ENCODE peak calls at places on chromosomes 4 and X, in eight cellular contexts. C is upper lobe of left lung, T is prostate gland, P is GM23338, R is suprapubic skin, X is Panc1, N is stomach, W is sigmoid colon. S is an unnamed sample.

GRCh38 chr4:37130465-37130864 is 114.1 kb upstream of the NWD2 start:
- DNase-seq in C (no peak), T (no peak), P (no peak), R (no peak), X (no peak), N (no peak), W (no peak), S (no peak)

GRCh38 chrX:121407627-121408026 is 360.2 kb downstream of the GLUD2 start:
- DNase-seq in C (no peak), T (no peak), P (peak), R (no peak), X (no peak), N (no peak), W (no peak), S (no peak)

GRCh38 chr4:95159384-95159783 is 389.4 kb downstream of the UNC5C start:
- DNase-seq in C (no peak), T (no peak), P (no peak), R (no peak), X (no peak), N (no peak), W (no peak), S (no peak)

GRCh38 chr4:99811850-99812249 is 4.8 kb upstream of the DAPP1 start:
- DNase-seq in C (no peak), T (peak), P (peak), R (no peak), X (peak), N (no peak), W (no peak), S (peak)

GRCh38 chr4:89111833-89112563 is 665 bp downstream of the TIGD2 start:
- DNase-seq in C (no peak), T (peak), P (peak), R (no peak), X (no peak), N (no peak), W (no peak), S (peak)

GRCh38 chrX:56994375-56995270 is 718 bp downstream of the SPIN3 start:
- DNase-seq in C (peak), T (no peak), P (no peak), R (no peak), X (no peak), N (no peak), W (no peak), S (no peak)

GRCh38 chrX:16619024-16619423 is 30.9 kb upstream of the S100G start:
- DNase-seq in C (no peak), T (no peak), P (no peak), R (no peak), X (no peak), N (no peak), W (no peak), S (no peak)

GRCh38 chr4:65670331-65671031 is at the start of gene EPHA5:
- DNase-seq in C (peak), T (peak), P (peak), R (peak), X (no peak), N (peak), W (peak), S (no peak)

GRCh38 chrX:626745-627509 is 3.7 kb upstream of the SHOX start:
- DNase-seq in C (no peak), T (no peak), P (no peak), R (no peak), X (no peak), N (no peak), W (peak), S (no peak)

GRCh38 chrX:23952984-23953907 is 45.4 kb downstream of the CXorf58 start:
- DNase-seq in C (no peak), T (no peak), P (peak), R (no peak), X (no peak), N (no peak), W (no peak), S (no peak)

GRCh38 chr4:15848191-15848842 is 70.2 kb downstream of the CD38 start:
- DNase-seq in C (no peak), T (no peak), P (no peak), R (no peak), X (no peak), N (no peak), W (no peak), S (no peak)

GRCh38 chrX:139924069-139924695 is 8.7 kb downstream of the ATP11C start:
- DNase-seq in C (no peak), T (no peak), P (no peak), R (no peak), X (no peak), N (no peak), W (no peak), S (no peak)

GRCh38 chrX:30887721-30888120 is 1.3 kb downstream of the TAB3 start:
- DNase-seq in C (no peak), T (no peak), P (no peak), R (no peak), X (no peak), N (no peak), W (no peak), S (no peak)

GRCh38 chrX:155070038-155070437 is 898 bp downstream of the CMC4 start:
- DNase-seq in C (no peak), T (no peak), P (peak), R (no peak), X (no peak), N (no peak), W (no peak), S (no peak)

GRCh38 chrX:15116900-15117299 is 153.0 kb downstream of the ASB9 start:
- DNase-seq in C (no peak), T (no peak), P (no peak), R (no peak), X (no peak), N (no peak), W (no peak), S (no peak)

GRCh38 chr4:153113838-153114105 is 90.5 kb upstream of the TRIM2 start:
- DNase-seq in C (no peak), T (no peak), P (no peak), R (no peak), X (no peak), N (no peak), W (no peak), S (no peak)

GRCh38 chr4:172683016-172683415 is 485.6 kb upstream of the GALNT7 start:
- DNase-seq in C (no peak), T (no peak), P (no peak), R (no peak), X (no peak), N (no peak), W (no peak), S (no peak)

GRCh38 chr4:73914071-73914470 is 44.9 kb downstream of the CXCL1 start:
- DNase-seq in C (no peak), T (no peak), P (no peak), R (no peak), X (no peak), N (no peak), W (no peak), S (no peak)

GRCh38 chr4:13530823-13531608 is 13.3 kb downstream of the NKX3-2 start:
- DNase-seq in C (no peak), T (no peak), P (peak), R (no peak), X (no peak), N (no peak), W (peak), S (no peak)
- H3K4me3 ChIP-seq in C (no peak), T (no peak), P (peak), R (no peak), X (no peak), N (no peak), W (no peak), S (no peak)

GRCh38 chrX:153800746-153801145 is 6.3 kb downstream of the SSR4 start:
- DNase-seq in C (no peak), T (no peak), P (no peak), R (no peak), X (no peak), N (no peak), W (no peak), S (no peak)
- TF ChIP-seq POLR2AphosphoS5 in C (no peak), T (no peak), P (peak), R (no peak), X (peak), N (no peak), W (no peak), S (no peak)

GRCh38 chr4:44421330-44421729 is 27.3 kb downstream of the KCTD8 start:
- DNase-seq in C (no peak), T (no peak), P (no peak), R (no peak), X (no peak), N (no peak), W (no peak), S (no peak)

GRCh38 chr4:44422912-44423311 is 25.7 kb downstream of the KCTD8 start:
- DNase-seq in C (no peak), T (no peak), P (no peak), R (no peak), X (no peak), N (no peak), W (no peak), S (no peak)

DNA sequence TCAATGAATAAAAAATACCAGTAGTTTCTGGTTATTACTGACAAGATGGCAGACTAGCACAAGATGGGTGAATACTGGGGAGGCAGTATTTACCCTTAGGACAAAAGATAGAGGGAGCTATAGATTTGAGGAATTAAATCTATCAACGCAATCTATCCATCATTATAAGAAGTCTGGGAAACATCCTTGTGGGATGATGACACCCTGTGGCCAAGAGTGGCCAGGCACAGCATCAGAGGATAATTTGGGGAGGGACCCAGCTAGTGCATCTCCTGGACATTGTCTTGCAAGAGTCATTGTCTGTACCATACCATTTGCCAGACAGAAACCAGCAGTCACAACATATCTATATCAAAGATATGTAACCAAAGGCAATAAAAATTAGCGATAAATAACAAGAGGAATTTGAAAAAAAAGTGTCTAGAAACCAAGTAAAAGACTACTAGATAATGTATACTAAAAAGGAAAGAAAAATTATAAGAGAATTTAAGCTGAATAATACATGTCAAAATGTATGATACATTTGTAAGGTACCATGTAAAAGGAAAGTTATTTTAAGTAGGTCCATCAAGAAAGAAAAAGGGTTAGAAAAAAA is 22.9 kb downstream of the KCTD8 start:
- DNase-seq in C (no peak), T (no peak), P (peak), R (no peak), X (no peak), N (no peak), W (no peak), S (no peak)
- TF ChIP-seq CTCF in C (no peak), T (peak), P (peak), R (no peak), X (peak), N (no peak), W (no peak), S (no peak)

GRCh38 chr4:140252742-140253555 is 99.0 kb upstream of the MAML3 start:
- DNase-seq in C (peak), T (peak), P (peak), R (peak), X (no peak), N (peak), W (peak), S (peak)

GRCh38 chr4:140252144-140252741 is 98.3 kb upstream of the MAML3 start:
- DNase-seq in C (no peak), T (peak), P (peak), R (no peak), X (no peak), N (peak), W (peak), S (no peak)

GRCh38 chr4:140254656-140255299 is 100.8 kb upstream of the MAML3 start:
- DNase-seq in C (no peak), T (peak), P (no peak), R (no peak), X (no peak), N (no peak), W (no peak), S (no peak)

GRCh38 chr4:140255467-140255866 is 101.5 kb upstream of the MAML3 start:
- DNase-seq in C (no peak), T (no peak), P (no peak), R (no peak), X (no peak), N (no peak), W (no peak), S (no peak)

DNA sequence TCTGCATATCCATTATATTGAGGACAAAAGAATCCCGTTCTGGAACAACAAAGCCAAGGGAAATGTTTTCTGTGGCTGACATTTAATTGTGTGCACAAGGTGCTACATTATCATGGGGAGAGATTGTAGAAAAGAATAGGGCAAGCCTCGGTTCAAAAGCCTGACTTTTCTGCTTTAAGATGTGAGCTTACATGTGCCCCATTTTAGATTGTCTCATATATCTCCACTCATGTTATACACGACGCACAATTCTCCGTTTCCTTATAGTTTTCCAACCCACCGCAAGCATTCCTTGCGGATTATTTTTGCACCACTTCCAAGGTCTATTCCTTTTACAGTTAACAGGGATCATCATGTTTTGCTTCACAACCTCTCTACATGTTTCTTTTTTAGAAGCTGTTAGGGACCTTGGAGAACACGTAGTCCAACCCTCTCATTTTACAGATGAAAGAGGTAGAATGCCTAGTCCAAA is 99.6 kb upstream of the MAML3 start:
- DNase-seq in C (no peak), T (no peak), P (no peak), R (no peak), X (no peak), N (no peak), W (no peak), S (no peak)
- H3K4me3 ChIP-seq in C (peak), T (peak), P (peak), R (peak), X (no peak), N (no peak), W (peak), S (no peak)

DNA sequence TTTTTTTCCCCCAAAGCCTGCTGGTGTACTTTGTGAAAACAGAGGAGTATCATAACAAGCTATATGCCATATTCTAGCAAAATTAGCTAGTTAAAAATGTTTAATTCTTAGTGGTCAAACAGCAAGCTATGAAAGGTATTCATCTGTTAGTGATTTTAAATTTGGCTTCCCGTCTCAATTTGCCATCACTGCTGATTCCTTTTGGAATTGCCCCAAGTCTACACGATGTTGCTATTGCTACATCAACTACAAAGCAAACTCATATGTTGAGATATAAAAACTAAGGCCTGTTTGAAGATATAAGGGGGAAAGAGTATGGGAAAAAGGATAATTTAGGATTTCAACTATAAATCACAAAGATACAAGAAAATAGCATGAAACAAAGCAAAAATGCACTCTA is 146.1 kb downstream of the COL25A1 start:
- DNase-seq in C (no peak), T (no peak), P (no peak), R (no peak), X (no peak), N (no peak), W (no peak), S (no peak)
- TF ChIP-seq POLR2AphosphoS5 in C (no peak), T (no peak), P (no peak), R (no peak), X (no peak), N (no peak), W (no peak), S (no peak)